ENCODE peak calls at places on chromosome 22, in four cellular contexts. D is body of pancreas, L is HCT116, S is right lobe of liver. Y is an unnamed sample.

GRCh38 chr22:25153961-25154685 is 45.5 kb upstream of the CRYBB3 start:
- DNase-seq in L (no peak), D (peak), S (peak), Y (no peak)

GRCh38 chr22:40156001-40156516 is 21.7 kb upstream of the TNRC6B start:
- DNase-seq in D (peak), L (peak), S (peak), Y (no peak)

GRCh38 chr22:36440429-36441002 is 40.9 kb downstream of the TXN2 start:
- DNase-seq in S (no peak), D (no peak), L (no peak), Y (no peak)

GRCh38 chr22:31082606-31083376 is 1.7 kb downstream of the SMTN start:
- DNase-seq in D (peak), S (no peak), L (peak), Y (peak)

GRCh38 chr22:40413873-40414272 is 43.5 kb downstream of the SGSM3 start:
- DNase-seq in S (no peak), L (no peak), D (no peak), Y (no peak)

GRCh38 chr22:27820896-27821866 is 19.6 kb upstream of the MN1 start:
- DNase-seq in L (no peak), S (no peak), D (peak), Y (no peak)

GRCh38 chr22:30453731-30454510 is 17.9 kb downstream of the SEC14L3 start:
- DNase-seq in S (no peak), L (no peak), D (peak), Y (no peak)

GRCh38 chr22:49184736-49185135 is 642.9 kb downstream of the BRD1 start:
- DNase-seq in D (no peak), L (no peak), S (peak), Y (no peak)

GRCh38 chr22:26360169-26360885 is 68.7 kb upstream of the ASPHD2 start:
- DNase-seq in S (no peak), L (peak), D (peak), Y (peak)

GRCh38 chr22:43171607-43172006 is 15.3 kb downstream of the TTLL12 start:
- DNase-seq in L (no peak), S (no peak), D (no peak), Y (no peak)

GRCh38 chr22:49824936-49825335 is 2.7 kb downstream of the BRD1 start:
- DNase-seq in L (no peak), S (no peak), D (no peak), Y (no peak)

GRCh38 chr22:40345801-40346177 is 511 bp upstream of the ADSL start:
- DNase-seq in D (no peak), S (no peak), L (no peak), Y (no peak)

GRCh38 chr22:40002935-40003715 is 8.4 kb downstream of the FAM83F start:
- DNase-seq in L (no peak), S (no peak), D (no peak), Y (no peak)

GRCh38 chr22:28819253-28820096 is 19.1 kb upstream of the XBP1 start:
- DNase-seq in L (no peak), S (peak), D (peak), Y (no peak)

GRCh38 chr22:50341977-50342650 is 1.0 kb upstream of the PPP6R2 start:
- DNase-seq in S (peak), D (peak), L (peak), Y (peak)

GRCh38 chr22:41257696-41258095 is 17.0 kb upstream of the CHADL start:
- DNase-seq in L (no peak), D (no peak), S (no peak), Y (no peak)

GRCh38 chr22:29275167-29275566 is 7.1 kb downstream of the EWSR1 start:
- DNase-seq in D (no peak), S (no peak), L (no peak), Y (no peak)

GRCh38 chr22:28810839-28811491 is 10.6 kb upstream of the XBP1 start:
- DNase-seq in S (no peak), L (no peak), D (no peak), Y (peak)

GRCh38 chr22:25334091-25334490 is 114.7 kb downstream of the CRYBB2 start:
- DNase-seq in S (peak), L (peak), D (peak), Y (no peak)

GRCh38 chr22:50530280-50530856 is 556 bp upstream of the TYMP start:
- DNase-seq in D (peak), S (peak), L (peak), Y (peak)

GRCh38 chr22:40251106-40251505 is 73.4 kb downstream of the TNRC6B start:
- DNase-seq in S (no peak), L (no peak), D (no peak), Y (no peak)

GRCh38 chr22:49253656-49254055 is 574.0 kb downstream of the BRD1 start:
- DNase-seq in D (no peak), L (no peak), S (no peak), Y (no peak)

GRCh38 chr22:48906177-48906835 is 921.4 kb downstream of the BRD1 start:
- DNase-seq in S (no peak), L (no peak), D (no peak), Y (no peak)

GRCh38 chr22:20312396-20313191 is 7.3 kb downstream of the DGCR6L start:
- DNase-seq in L (no peak), D (no peak), S (peak), Y (no peak)

GRCh38 chr22:48772286-48772907 is 1055.3 kb downstream of the BRD1 start:
- DNase-seq in D (no peak), L (no peak), S (no peak), Y (no peak)

GRCh38 chr22:17982572-17983141 is 41.7 kb downstream of the MICAL3 start:
- DNase-seq in L (no peak), S (no peak), D (no peak), Y (no peak)

GRCh38 chr22:28188480-28188879 is 269.4 kb upstream of the PITPNB start:
- DNase-seq in S (no peak), D (no peak), L (no peak), Y (no peak)

GRCh38 chr22:37735054-37735453 is 38.2 kb downstream of the TRIOBP start:
- DNase-seq in L (no peak), D (peak), S (peak), Y (no peak)

GRCh38 chr22:19691721-19692341 is 22.5 kb upstream of the SEPTIN5 start:
- DNase-seq in L (peak), S (no peak), D (no peak), Y (no peak)

GRCh38 chr22:36756031-36756430 is 19.9 kb downstream of the IFT27 start:
- DNase-seq in L (no peak), S (no peak), D (no peak), Y (no peak)

GRCh38 chr22:37189011-37189466 is 992 bp upstream of the C1QTNF6 start:
- DNase-seq in L (peak), D (no peak), S (no peak), Y (no peak)

GRCh38 chr22:40556641-40557040 is 79.9 kb downstream of the MRTFA start:
- DNase-seq in L (no peak), D (no peak), S (no peak), Y (no peak)

GRCh38 chr22:41966607-41967240 is 2.5 kb upstream of the SEPTIN3 start:
- DNase-seq in S (no peak), D (peak), L (peak), Y (no peak)

DNA sequence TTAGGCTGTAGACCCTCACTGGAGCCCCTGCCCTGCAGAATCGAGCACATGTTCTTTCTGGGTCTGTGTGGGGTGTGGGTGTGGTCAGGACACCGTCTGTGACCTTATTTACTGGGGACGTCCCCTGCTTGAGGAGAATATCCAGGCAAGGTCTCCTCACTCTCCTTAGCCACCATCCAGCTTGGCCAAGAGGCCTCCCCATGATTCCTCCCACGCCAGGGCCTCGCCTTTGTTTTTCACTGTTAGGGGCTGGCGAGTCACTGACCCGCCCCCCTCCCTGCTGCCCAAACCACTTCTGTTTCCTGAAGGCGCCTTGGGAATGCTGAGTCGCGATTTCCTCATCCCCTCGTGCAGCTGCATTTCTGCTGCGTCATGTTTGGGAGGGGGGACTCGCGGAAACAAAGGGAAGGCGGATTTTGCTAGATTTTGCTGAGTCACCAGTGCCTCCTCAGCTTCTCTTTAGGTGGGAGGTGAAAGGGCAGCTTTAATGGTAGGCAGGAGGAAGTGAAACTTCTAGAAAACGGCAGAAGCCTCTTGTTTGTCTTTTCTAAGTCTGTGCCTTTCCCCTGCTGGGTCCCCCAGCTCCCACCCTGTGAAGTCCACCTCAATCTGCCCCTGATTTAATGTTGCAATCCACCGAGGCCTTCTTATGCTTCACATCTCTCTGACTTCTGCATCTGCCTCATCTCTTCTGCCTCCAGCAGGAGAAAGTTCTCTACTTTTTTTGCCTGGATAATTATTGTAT is 4.0 kb upstream of the HMOX1 start:
- DNase-seq in D (peak), S (peak), L (peak), Y (peak)
- TF ChIP-seq POLR2A in D (peak), S (no peak), L (no peak), Y (peak)

GRCh38 chr22:46038174-46038487 is 61.2 kb upstream of the WNT7B start:
- DNase-seq in S (no peak), D (no peak), L (no peak), Y (no peak)

GRCh38 chr22:46041642-46042041 is 64.7 kb upstream of the WNT7B start:
- DNase-seq in S (peak), L (no peak), D (peak), Y (no peak)

GRCh38 chr22:46038516-46039430 is 61.8 kb upstream of the WNT7B start:
- DNase-seq in L (no peak), D (no peak), S (no peak), Y (peak)

GRCh38 chr22:46040471-46041465 is 63.8 kb upstream of the WNT7B start:
- DNase-seq in D (peak), L (no peak), S (peak), Y (peak)

DNA sequence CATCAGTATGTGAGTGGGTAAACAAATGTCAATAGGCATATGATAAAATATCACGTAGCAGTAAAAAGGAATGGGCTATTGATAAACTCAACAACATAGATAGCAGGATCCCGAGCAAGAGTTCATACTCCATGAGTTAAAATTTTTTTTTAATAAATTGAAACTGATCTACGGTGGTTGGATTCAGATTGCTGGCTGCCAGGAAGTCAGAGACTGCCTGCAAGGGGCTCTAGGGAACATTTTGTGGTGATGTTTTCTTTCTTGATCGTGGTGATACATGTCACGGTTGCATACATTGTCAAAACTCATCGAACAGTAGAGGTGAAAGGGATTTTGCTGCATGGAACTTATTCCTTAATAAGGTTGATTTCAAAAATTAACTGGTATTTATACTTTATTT is 62.6 kb upstream of the WNT7B start:
- DNase-seq in L (no peak), S (no peak), D (no peak), Y (no peak)
- H3K27ac ChIP-seq in L (no peak), S (no peak), D (peak), Y (no peak)

GRCh38 chr22:38869663-38870062 is 2.4 kb downstream of the CBX6 start:
- DNase-seq in S (no peak), L (no peak), D (no peak), Y (no peak)

GRCh38 chr22:38868886-38869381 is 3.1 kb downstream of the CBX6 start:
- DNase-seq in D (peak), L (peak), S (peak), Y (peak)

GRCh38 chr22:38870791-38871359 is 1.1 kb downstream of the CBX6 start:
- DNase-seq in S (no peak), L (no peak), D (no peak), Y (peak)

GRCh38 chr22:38871360-38872171 is 450 bp downstream of the CBX6 start:
- DNase-seq in L (no peak), S (peak), D (peak), Y (no peak)

GRCh38 chr22:38870312-38870741 is 1.7 kb downstream of the CBX6 start:
- DNase-seq in D (peak), S (peak), L (peak), Y (peak)
- TF ChIP-seq POLR2A in D (no peak), S (no peak), L (no peak), Y (no peak)

DNA sequence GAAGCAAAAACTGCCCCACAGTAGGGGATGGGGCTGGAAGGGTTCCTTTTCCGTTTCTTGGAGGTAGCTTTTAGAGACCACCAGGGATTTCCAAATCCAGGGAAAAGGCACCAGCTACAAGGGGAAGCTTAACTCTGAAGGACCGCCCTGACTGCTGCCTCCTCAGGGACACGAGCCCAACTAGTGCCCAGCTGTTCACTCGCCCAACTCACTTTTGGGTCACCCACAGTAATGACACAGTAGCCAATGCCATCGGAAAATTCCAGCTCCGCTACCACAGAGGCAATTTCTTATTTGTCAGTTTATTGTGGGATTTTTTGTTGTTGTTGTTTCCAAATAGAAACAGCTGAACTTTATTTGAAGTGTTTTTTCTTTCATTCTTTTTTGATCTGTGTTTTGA is 141.3 kb downstream of the ATXN10 start:
- DNase-seq in S (no peak), L (no peak), D (no peak), Y (no peak)
- H3K27ac ChIP-seq in S (no peak), L (no peak), D (no peak), Y (no peak)